ENCODE peak calls at places on chromosomes 7 and 10, in ten cellular contexts. L is A549, C is hepatocyte, E is H9, H is neural progenitor cell, B is IMR-90, U is fibroblast of lung, R is GM23338, T is GM12878, V is neuronal stem cell. Q is an unnamed sample.

GRCh38 chr10:36725581-36726520 is 399.5 kb upstream of the ANKRD30A start:
- DNase-seq in L (peak), C (peak), E (peak), H (peak), B (peak), U (peak), R (peak), T (no peak), V (peak), Q (peak)

GRCh38 chr10:73967022-73967429 is 30.9 kb upstream of the VCL start:
- DNase-seq in L (no peak), C (no peak), E (peak), H (peak), B (no peak), U (no peak), R (peak), T (no peak), V (no peak), Q (no peak)

GRCh38 chr10:63010203-63010602 is 122.9 kb upstream of the NRBF2 start:
- DNase-seq in L (no peak), C (no peak), E (no peak), H (no peak), B (no peak), U (no peak), R (no peak), T (no peak), V (no peak), Q (no peak)

GRCh38 chr7:106462914-106463482 is 178.2 kb upstream of the NAMPT start:
- DNase-seq in L (no peak), C (no peak), E (no peak), H (peak), B (no peak), U (no peak), R (peak), T (no peak), V (peak), Q (no peak)

GRCh38 chr10:66838656-66839055 is 87.2 kb upstream of the LRRTM3 start:
- DNase-seq in L (no peak), C (no peak), E (no peak), H (no peak), B (peak), U (peak), R (no peak), T (no peak), V (no peak), Q (no peak)

GRCh38 chr10:119190353-119190752 is 11.7 kb upstream of the PRDX3 start:
- DNase-seq in L (peak), C (peak), E (no peak), H (peak), B (peak), U (peak), R (no peak), T (no peak), V (no peak), Q (peak)

GRCh38 chr10:108452483-108453060 is 1288.1 kb upstream of the SORCS1 start:
- DNase-seq in L (no peak), C (no peak), E (no peak), H (no peak), B (no peak), U (peak), R (no peak), T (no peak), V (no peak), Q (no peak)

GRCh38 chr10:130898381-130898780 is 413.1 kb downstream of the TCERG1L start:
- DNase-seq in L (no peak), C (no peak), E (no peak), H (no peak), B (no peak), U (no peak), R (no peak), T (no peak), V (no peak), Q (no peak)

GRCh38 chr7:27101906-27102577 is 441 bp downstream of the HOXA2 start:
- DNase-seq in L (no peak), C (no peak), E (no peak), H (peak), B (peak), U (peak), R (peak), T (no peak), V (no peak), Q (no peak)

GRCh38 chr7:73865738-73866445 is 4.9 kb downstream of the TMEM270 start:
- DNase-seq in L (peak), C (peak), E (peak), H (peak), B (peak), U (peak), R (peak), T (no peak), V (no peak), Q (peak)

GRCh38 chr7:67725437-67725836 is 728.8 kb downstream of the TYW1 start:
- DNase-seq in L (no peak), C (no peak), E (no peak), H (no peak), B (no peak), U (no peak), R (no peak), T (no peak), V (no peak), Q (no peak)

GRCh38 chr10:22550732-22551131 is 163.6 kb downstream of the PIP4K2A start:
- DNase-seq in L (peak), C (peak), E (peak), H (peak), B (peak), U (peak), R (peak), T (no peak), V (no peak), Q (no peak)

GRCh38 chr7:50446542-50446960 is 3.6 kb downstream of the FIGNL1 start:
- DNase-seq in L (no peak), C (peak), E (no peak), H (no peak), B (peak), U (peak), R (no peak), T (peak), V (no peak), Q (peak)

GRCh38 chr7:101206665-101207042 is 5.8 kb upstream of the MOGAT3 start:
- DNase-seq in L (no peak), C (no peak), E (no peak), H (no peak), B (no peak), U (no peak), R (no peak), T (no peak), V (no peak), Q (no peak)

GRCh38 chr7:108442039-108442568 is 14.1 kb downstream of the NRCAM start:
- DNase-seq in L (peak), C (no peak), E (no peak), H (no peak), B (no peak), U (no peak), R (no peak), T (no peak), V (no peak), Q (no peak)

GRCh38 chr7:31122649-31123058 is 70.5 kb downstream of the ADCYAP1R1 start:
- DNase-seq in L (peak), C (peak), E (peak), H (peak), B (peak), U (peak), R (peak), T (no peak), V (peak), Q (peak)

GRCh38 chr10:77555591-77556212 is 81.9 kb downstream of the KCNMA1 start:
- DNase-seq in L (no peak), C (no peak), E (no peak), H (no peak), B (peak), U (no peak), R (no peak), T (no peak), V (no peak), Q (no peak)

GRCh38 chr7:20238268-20238753 is 21.1 kb upstream of the MACC1 start:
- DNase-seq in L (no peak), C (no peak), E (no peak), H (no peak), B (no peak), U (no peak), R (no peak), T (no peak), V (no peak), Q (no peak)
- H3K4me2 ChIP-seq in L (no peak), C (no peak), E (no peak), H (no peak), B (no peak), U (no peak), R (no peak), T (peak), V (no peak), Q (no peak)

GRCh38 chr10:52615756-52616419 is 156.7 kb downstream of the MBL2 start:
- DNase-seq in L (no peak), C (no peak), E (no peak), H (no peak), B (peak), U (peak), R (no peak), T (no peak), V (no peak), Q (no peak)
- H3K4me2 ChIP-seq in L (no peak), C (no peak), E (no peak), H (no peak), B (peak), U (peak), R (no peak), T (no peak), V (no peak), Q (no peak)

DNA sequence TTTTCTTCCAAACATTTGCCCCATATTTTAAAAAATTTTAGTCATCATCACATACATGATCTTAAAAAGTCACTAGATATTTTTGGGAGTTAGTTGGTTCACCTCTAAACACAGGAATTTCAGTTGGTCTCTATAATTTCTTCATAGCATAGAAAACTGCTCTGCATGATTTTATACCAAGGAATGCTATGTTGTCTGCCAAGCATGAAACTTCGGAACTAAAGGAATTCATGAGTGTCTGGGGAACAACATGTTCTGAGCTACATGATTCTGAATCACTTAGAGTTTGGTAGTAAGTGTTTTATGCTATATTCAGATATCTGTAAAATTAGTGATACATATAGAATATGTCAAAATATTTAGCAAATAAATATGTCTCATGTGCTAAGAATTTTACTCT is 957.8 kb downstream of the GATA3 start:
- DNase-seq in L (no peak), C (no peak), E (no peak), H (no peak), B (peak), U (peak), R (no peak), T (no peak), V (no peak), Q (peak)
- H3K4me2 ChIP-seq in L (no peak), C (no peak), E (no peak), H (no peak), B (no peak), U (no peak), R (no peak), T (no peak), V (no peak), Q (no peak)

DNA sequence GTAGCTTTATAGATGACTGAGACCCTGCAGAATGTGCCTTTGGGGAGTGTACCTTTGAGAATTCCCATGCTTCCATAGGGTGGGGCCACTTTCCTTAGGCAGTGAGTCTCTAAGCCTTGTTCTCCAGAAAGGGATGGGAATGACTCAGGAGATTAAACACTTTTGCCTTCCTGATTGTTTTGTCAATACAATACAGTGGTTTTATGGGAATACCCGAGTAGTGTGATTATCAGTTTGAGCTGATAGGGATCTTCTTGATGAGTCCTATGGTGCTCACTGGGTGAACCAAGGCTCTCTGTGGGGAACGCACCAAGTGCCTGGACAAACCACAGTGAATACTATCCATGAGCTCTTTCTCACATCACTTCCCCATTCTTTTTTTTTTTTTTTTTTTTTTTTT is 6.3 kb downstream of the MYOF start:
- DNase-seq in L (peak), C (no peak), E (no peak), H (no peak), B (peak), U (peak), R (no peak), T (no peak), V (no peak), Q (peak)
- H3K4me2 ChIP-seq in L (peak), C (no peak), E (no peak), H (no peak), B (peak), U (peak), R (no peak), T (no peak), V (no peak), Q (no peak)

GRCh38 chr7:94401411-94401810 is 6.7 kb downstream of the COL1A2 start:
- DNase-seq in L (no peak), C (no peak), E (no peak), H (no peak), B (no peak), U (no peak), R (no peak), T (no peak), V (no peak), Q (no peak)
- H3K4me2 ChIP-seq in L (no peak), C (peak), E (no peak), H (no peak), B (peak), U (peak), R (no peak), T (no peak), V (no peak), Q (no peak)

Q was measured in trophoblast cell.